ENCODE peak calls at places on chromosomes 13 and 19, in four cellular contexts. O is brain microvascular endothelial cell, V is pancreas, W is left lung. P is an unnamed sample.

GRCh38 chr19:17077447-17078028 is 2.0 kb downstream of the MYO9B start:
- DNase-seq in O (no peak), V (no peak), W (peak; percentile 17), P (no peak)

GRCh38 chr13:109762791-109763190 is 23.6 kb downstream of the IRS2 start:
- DNase-seq in O (no peak), V (no peak), W (no peak), P (no peak)

GRCh38 chr19:5635427-5635826 is 12.5 kb downstream of the SAFB start:
- DNase-seq in O (no peak), V (no peak), W (no peak), P (no peak)

GRCh38 chr13:36069881-36070366 is 61.3 kb downstream of the DCLK1 start:
- DNase-seq in O (no peak), V (no peak), W (no peak), P (no peak)

GRCh38 chr13:74251778-74252519 is 117.7 kb upstream of the KLF12 start:
- DNase-seq in O (no peak), V (no peak), W (no peak), P (no peak)

GRCh38 chr13:98274921-98275487 is 97.9 kb upstream of the RNF113B start:
- DNase-seq in O (peak; percentile 43), V (no peak), W (no peak), P (no peak)

GRCh38 chr13:109145631-109146030 is 516.2 kb downstream of the MYO16 start:
- DNase-seq in O (peak; percentile 79), V (no peak), W (no peak), P (no peak)

GRCh38 chr19:58581227-58582141 is 8.3 kb upstream of the MZF1 start:
- DNase-seq in O (peak; percentile 85), V (peak; percentile 89), W (peak; percentile 95), P (peak; percentile 88)

GRCh38 chr13:30908416-30908980 is 2.4 kb downstream of the MEDAG start:
- DNase-seq in O (no peak), V (no peak), W (no peak), P (no peak)

GRCh38 chr13:78586706-78587105 is 16.6 kb downstream of the POU4F1 start:
- DNase-seq in O (no peak), V (no peak), W (peak; percentile 63), P (no peak)

GRCh38 chr13:30159446-30159839 is 147.9 kb downstream of the KATNAL1 start:
- DNase-seq in O (peak; percentile 93), V (no peak), W (no peak), P (no peak)

GRCh38 chr13:92843549-92843948 is 383.1 kb upstream of the GPC6 start:
- DNase-seq in O (no peak), V (no peak), W (no peak), P (no peak)

GRCh38 chr19:3983936-3984583 is 1.2 kb downstream of the EEF2 start:
- DNase-seq in O (no peak), V (peak; percentile 69), W (peak; percentile 83), P (no peak)

GRCh38 chr13:102233566-102234208 is 168.2 kb downstream of the FGF14 start:
- DNase-seq in O (no peak), V (no peak), W (no peak), P (no peak)

GRCh38 chr13:112606125-112607001 is 18.4 kb upstream of the TUBGCP3 start:
- DNase-seq in O (peak; percentile 73), V (peak; percentile 98), W (peak; percentile 100), P (peak; percentile 75)

GRCh38 chr19:2239173-2239572 is 2.5 kb downstream of the SF3A2 start:
- DNase-seq in O (no peak), V (no peak), W (no peak), P (no peak)
- H3K4me3 ChIP-seq in O (peak overlapping the region; percentile 54), V (no peak overlapping the region), W (no peak overlapping the region), P (peak overlapping the region; percentile 88)

GRCh38 chr19:38360839-38361631 is 13.3 kb upstream of the PSMD8 start:
- DNase-seq in O (no peak), V (no peak), W (no peak), P (no peak)

GRCh38 chr19:38361633-38362075 is 12.7 kb upstream of the PSMD8 start:
- DNase-seq in O (peak; percentile 59), V (peak; percentile 84), W (peak; percentile 91), P (peak; percentile 74)

GRCh38 chr19:38360351-38360750 is 14.0 kb upstream of the PSMD8 start:
- DNase-seq in O (no peak), V (no peak), W (no peak), P (no peak)

GRCh38 chr19:38359242-38360021 is 14.9 kb upstream of the PSMD8 start:
- DNase-seq in O (no peak), V (no peak), W (no peak), P (no peak)

DNA sequence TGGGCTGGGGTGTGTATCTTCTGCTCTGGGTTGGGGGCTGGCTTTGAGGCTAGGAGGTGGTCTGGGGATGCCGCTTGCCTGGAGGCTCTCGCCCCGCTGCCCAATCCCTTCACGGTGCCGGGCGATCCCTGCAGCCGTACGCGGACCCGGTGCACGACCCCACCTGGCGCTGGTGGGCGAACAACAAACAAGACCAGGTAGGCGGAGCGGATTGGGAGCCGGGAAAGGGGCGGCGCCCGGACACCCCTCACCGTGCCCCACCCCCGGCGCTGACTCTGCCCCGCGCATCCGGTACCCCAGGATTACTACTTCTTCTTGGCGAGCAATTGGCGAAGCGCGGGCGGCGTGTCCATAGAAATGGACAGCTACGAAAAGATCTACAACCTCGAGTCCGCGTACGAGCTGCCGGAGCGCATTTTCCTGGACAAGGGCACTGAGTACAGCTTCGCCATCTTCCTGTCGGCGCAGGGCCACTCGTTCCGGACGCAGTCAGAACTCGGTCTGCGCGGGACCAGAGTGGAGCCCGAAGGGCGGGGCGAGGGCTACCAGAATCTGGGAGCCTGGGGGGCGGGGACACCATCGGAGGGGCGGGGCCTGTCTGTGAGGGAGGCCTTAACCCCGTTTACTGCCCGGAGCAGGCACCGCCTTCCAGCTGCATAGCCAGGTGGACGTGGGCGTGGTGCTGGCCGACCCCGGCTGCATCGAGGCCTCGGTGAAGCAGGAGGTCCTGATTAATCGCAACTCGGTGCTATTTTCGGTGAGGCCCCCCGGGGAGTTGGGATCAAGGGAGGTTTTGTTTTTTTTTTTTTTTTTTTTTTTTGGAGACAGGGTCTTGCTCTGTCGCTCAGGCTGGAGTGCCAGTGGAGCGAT is 12.1 kb upstream of the PSMD8 start:
- DNase-seq in O (peak; percentile 62), V (peak; percentile 87), W (peak; percentile 94), P (peak; percentile 46)
- H3K4me3 ChIP-seq in O (peak overlapping the region; percentile 62), V (peak overlapping the region; percentile 34), W (peak overlapping the region; percentile 54), P (peak overlapping the region; percentile 61)

GRCh38 chr19:47610902-47611301 is 2.0 kb downstream of the BICRA start:
- DNase-seq in O (no peak), V (no peak), W (no peak), P (no peak)
- H3K4me3 ChIP-seq in O (peak overlapping the region; percentile 75), V (no peak overlapping the region), W (no peak overlapping the region), P (no peak overlapping the region)

GRCh38 chr19:8212212-8212611 is 3.0 kb downstream of the CERS4 start:
- DNase-seq in O (no peak), V (no peak), W (no peak), P (no peak)
- H3K4me3 ChIP-seq in O (no peak overlapping the region), V (no peak overlapping the region), W (no peak overlapping the region), P (no peak overlapping the region)

GRCh38 chr19:10309423-10309822 is at the start of gene ZGLP1:
- DNase-seq in O (no peak), V (no peak), W (no peak), P (no peak)
- H3K4me3 ChIP-seq in O (no peak within 1 kb of the TSS), V (no peak within 1 kb of the TSS), W (no peak within 1 kb of the TSS), P (no peak within 1 kb of the TSS)

DNA sequence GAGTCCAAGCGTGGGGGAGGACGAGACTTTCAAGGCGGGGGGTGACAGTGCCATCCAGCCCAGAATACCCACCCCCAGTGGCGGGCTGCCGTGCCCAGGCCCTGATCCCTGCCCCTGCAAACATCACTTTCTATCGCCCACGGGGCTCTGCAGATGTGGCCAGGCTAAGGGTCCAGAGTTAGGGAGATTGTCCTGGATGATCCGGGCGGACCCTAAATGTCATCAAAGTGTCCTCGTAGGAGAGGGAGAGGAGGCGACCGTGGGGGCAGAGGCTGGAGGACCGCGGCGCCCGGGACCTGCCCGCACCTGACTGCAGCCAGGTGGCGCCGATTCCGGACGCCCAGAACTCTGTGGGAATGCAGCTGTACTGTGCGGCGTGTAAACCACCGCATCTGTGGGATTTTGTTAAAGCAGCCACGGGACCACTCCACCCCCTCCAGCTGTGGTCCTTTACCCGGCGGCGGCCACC is 32.4 kb downstream of the GJA3 start:
- DNase-seq in O (no peak), V (peak; percentile 81), W (peak; percentile 82), P (peak; percentile 11)
- H3K4me3 ChIP-seq in O (peak overlapping the region; percentile 65), V (peak overlapping the region; percentile 58), W (peak overlapping the region; percentile 41), P (peak overlapping the region; percentile 52)

GRCh38 chr19:46623915-46624502 is 880 bp downstream of the PTGIR start:
- DNase-seq in O (no peak), V (no peak), W (peak; percentile 63), P (no peak)

GRCh38 chr19:46620716-46621115 is 4.2 kb downstream of the PTGIR start:
- DNase-seq in O (peak; percentile 28), V (no peak), W (peak; percentile 25), P (no peak)

GRCh38 chr19:46620267-46620666 is 4.6 kb downstream of the PTGIR start:
- DNase-seq in O (no peak), V (no peak), W (no peak), P (no peak)

GRCh38 chr19:46622118-46622446 is 2.8 kb downstream of the PTGIR start:
- DNase-seq in O (no peak), V (no peak), W (peak; percentile 55), P (no peak)

GRCh38 chr19:46621191-46622117 is 3.4 kb downstream of the PTGIR start:
- DNase-seq in O (no peak), V (no peak), W (peak; percentile 76), P (no peak)
- H3K4me3 ChIP-seq in O (no peak overlapping the region), V (no peak overlapping the region), W (no peak overlapping the region), P (no peak overlapping the region)